ENCODE peak calls at places on chromosomes 11 and 22, in seven cellular contexts. T is right lobe of liver, V is fibroblast of lung, S is AG04450, G is brain microvascular endothelial cell, W is heart right ventricle, N is psoas muscle. I is an unnamed sample. For H3K27me3, the result is how much of the 10 kb centered on the place peaks cover.

GRCh38 chr11:67486481-67487195 is 3.8 kb downstream of the AIP start:
- DNase-seq in G (no peak), S (no peak), N (no peak), W (no peak), V (no peak), T (no peak), I (peak)

GRCh38 chr11:112012877-112013276 is 12.3 kb upstream of the DLAT start:
- DNase-seq in W (no peak), N (no peak), T (no peak), V (peak), S (no peak), G (peak), I (no peak)

GRCh38 chr22:21009638-21010425 is 5.1 kb upstream of the P2RX6 start:
- DNase-seq in V (peak), W (no peak), S (no peak), G (peak), T (no peak), N (no peak), I (no peak)

GRCh38 chr11:69435161-69435990 is 46.1 kb upstream of the LINC01488 start:
- DNase-seq in V (no peak), G (no peak), T (no peak), N (no peak), S (no peak), W (no peak), I (peak)

GRCh38 chr11:100827934-100828661 is 141.0 kb downstream of the ARHGAP42 start:
- DNase-seq in T (no peak), N (no peak), W (no peak), G (peak), V (peak), S (peak), I (no peak)

GRCh38 chr11:47259178-47259977 is 1.6 kb downstream of the NR1H3 start:
- DNase-seq in V (peak), N (peak), T (no peak), W (no peak), S (no peak), G (no peak), I (peak)

GRCh38 chr22:49999901-50000586 is 12.5 kb downstream of the IL17REL start:
- DNase-seq in W (no peak), G (no peak), N (peak), S (no peak), T (no peak), V (no peak), I (peak)

GRCh38 chr11:64064374-64065140 is 28.8 kb downstream of the FLRT1 start:
- DNase-seq in W (no peak), N (peak), V (no peak), T (no peak), S (no peak), G (no peak), I (no peak)

GRCh38 chr11:42175203-42175602 is 715.8 kb upstream of the LRRC4C start:
- DNase-seq in S (no peak), V (peak), G (peak), N (no peak), T (no peak), W (no peak), I (no peak)

GRCh38 chr11:18054511-18055103 is 8.5 kb upstream of the TPH1 start:
- DNase-seq in V (no peak), N (no peak), T (no peak), W (no peak), G (no peak), S (no peak), I (no peak)

GRCh38 chr11:13663631-13664071 is 4.8 kb upstream of the FAR1 start:
- DNase-seq in T (no peak), V (peak), S (no peak), G (peak), N (no peak), W (no peak), I (no peak)

GRCh38 chr22:32533265-32534068 is 58.9 kb downstream of the FBXO7 start:
- DNase-seq in V (peak), T (no peak), G (peak), N (no peak), W (no peak), S (no peak), I (no peak)

GRCh38 chr11:129435499-129436245 is 60.0 kb downstream of the BARX2 start:
- DNase-seq in S (no peak), W (no peak), G (no peak), N (no peak), V (no peak), T (no peak), I (no peak)

GRCh38 chr11:73159981-73160777 is 18.1 kb upstream of the FCHSD2 start:
- DNase-seq in T (no peak), W (no peak), G (no peak), N (no peak), V (no peak), S (no peak), I (no peak)

GRCh38 chr11:111788051-111788450 is 21.9 kb upstream of the PPP2R1B start:
- DNase-seq in G (no peak), V (no peak), S (no peak), N (peak), T (peak), W (peak), I (no peak)

DNA sequence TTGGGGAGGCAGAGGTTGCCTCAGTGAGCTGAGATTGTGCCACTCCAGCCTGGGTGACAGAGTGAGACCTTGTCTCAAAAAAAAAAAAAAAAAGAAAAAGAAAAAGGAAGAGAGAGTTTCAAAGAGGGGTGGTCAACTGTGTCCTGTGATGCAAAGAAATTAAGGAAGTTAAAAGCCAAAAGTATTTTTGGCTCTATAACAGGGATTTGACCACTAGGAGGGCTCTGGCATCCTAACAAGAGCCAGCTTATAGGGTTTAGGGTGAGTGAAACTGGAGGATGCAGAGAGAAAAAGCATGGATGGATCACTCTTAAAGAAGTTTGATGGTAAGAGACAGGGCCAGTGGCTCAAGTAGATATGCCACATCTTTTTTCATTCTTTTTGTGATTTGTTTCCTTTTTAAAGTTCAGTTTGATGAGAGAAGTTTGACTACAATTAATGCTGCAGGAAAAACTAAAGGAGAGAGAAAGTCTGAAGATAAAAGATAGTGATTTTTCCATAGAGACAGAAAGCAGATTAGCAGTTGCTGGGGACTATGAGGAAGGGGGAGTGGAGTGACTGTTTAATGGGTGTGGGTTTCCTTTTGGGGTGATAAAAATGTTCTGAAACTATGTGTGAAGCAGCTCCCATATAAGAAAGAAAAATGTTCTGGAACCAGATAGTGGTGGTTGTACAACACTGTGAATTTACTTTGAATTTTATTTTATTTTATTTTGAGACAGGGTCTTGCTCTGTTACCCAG is 11.1 kb upstream of the MICAL2 start:
- DNase-seq in N (no peak), S (no peak), G (no peak), V (no peak), W (no peak), T (no peak), I (no peak)
- TF ChIP-seq CTCF in N (no peak), S (peak), G (peak), V (no peak), W (no peak), T (no peak), I (no peak)

GRCh38 chr11:1471736-1472135 is 14.8 kb downstream of the MOB2 start:
- DNase-seq in S (no peak), G (no peak), W (no peak), T (peak), N (no peak), V (no peak), I (peak)
- H3K4me3 ChIP-seq in S (no peak), G (no peak), W (no peak), T (no peak), N (no peak), V (no peak), I (no peak)

GRCh38 chr22:37069719-37070118 is 18.2 kb downstream of the KCTD17 start:
- DNase-seq in G (no peak), W (no peak), S (no peak), T (no peak), N (no peak), V (no peak), I (no peak)

GRCh38 chr22:37070334-37070733 is 18.8 kb downstream of the KCTD17 start:
- DNase-seq in S (no peak), V (no peak), N (no peak), G (no peak), T (no peak), W (no peak), I (no peak)

GRCh38 chr22:37070744-37071143 is 19.2 kb downstream of the KCTD17 start:
- DNase-seq in S (no peak), V (no peak), W (no peak), G (no peak), T (no peak), N (no peak), I (no peak)

GRCh38 chr22:37069319-37069718 is 17.8 kb downstream of the KCTD17 start:
- DNase-seq in W (no peak), V (no peak), T (no peak), N (no peak), G (no peak), S (no peak), I (no peak)

GRCh38 chr22:37068859-37069258 is 17.3 kb downstream of the KCTD17 start:
- DNase-seq in S (no peak), N (no peak), V (no peak), G (no peak), T (no peak), W (no peak), I (no peak)
- H3K27me3 ChIP-seq in S (under half), N (under half), V (under half), G (under half), T (under half), W (under half), I (under half)

GRCh38 chr11:65113361-65113756 is 1.7 kb downstream of the TM7SF2 start:
- DNase-seq in G (no peak), T (no peak), N (no peak), S (no peak), V (peak), W (no peak), I (no peak)

GRCh38 chr11:65112226-65112550 is 516 bp downstream of the TM7SF2 start:
- DNase-seq in T (no peak), N (no peak), S (no peak), G (no peak), W (no peak), V (no peak), I (no peak)

GRCh38 chr11:65111537-65112225 is at the start of gene TM7SF2:
- DNase-seq in T (peak), V (peak), N (peak), S (peak), G (peak), W (peak), I (peak)

GRCh38 chr11:65113839-65114238 is 2.2 kb downstream of the TM7SF2 start:
- DNase-seq in S (no peak), N (no peak), W (no peak), G (no peak), V (no peak), T (no peak), I (no peak)

GRCh38 chr11:65112551-65113360 is 1.1 kb downstream of the TM7SF2 start:
- DNase-seq in T (peak), S (no peak), N (peak), G (no peak), W (peak), V (peak), I (peak)
- TF ChIP-seq CTCF in T (peak), S (peak), N (peak), G (peak), W (peak), V (peak), I (peak)

GRCh38 chr22:46734830-46735453 is 3.1 kb downstream of the CERK start:
- DNase-seq in S (no peak), V (no peak), N (no peak), W (no peak), T (peak), G (no peak), I (peak)
- H3K4me3 ChIP-seq in S (no peak), V (no peak), N (peak), W (no peak), T (no peak), G (no peak), I (peak)

DNA sequence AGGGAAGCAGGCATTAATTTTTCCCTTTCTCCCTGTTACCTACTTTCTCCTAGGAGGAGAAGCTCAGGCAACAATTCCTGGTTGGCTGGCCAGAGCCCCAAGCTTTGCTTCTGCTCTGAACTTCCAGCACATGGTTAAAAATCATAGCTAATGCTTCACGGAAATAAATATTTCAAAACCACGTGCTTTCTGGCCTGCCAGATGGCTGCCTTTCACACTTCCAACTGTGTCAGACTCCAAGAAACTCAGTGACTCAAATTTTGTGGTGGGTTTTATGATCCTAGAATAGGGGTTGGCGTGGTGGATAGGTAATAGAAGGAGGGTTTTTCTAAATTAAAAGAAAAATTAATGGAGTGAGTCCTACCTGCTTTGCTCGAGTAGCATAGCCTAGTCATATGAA is 58.5 kb downstream of the SC5D start:
- DNase-seq in S (no peak), W (no peak), T (no peak), V (no peak), N (no peak), G (no peak), I (no peak)
- H3K27me3 ChIP-seq in S (under half), W (under half), T (under half), V (under half), N (under half), G (under half), I (under half)

GRCh38 chr22:35477911-35478582 is 62.6 kb upstream of the RASD2 start:
- DNase-seq in V (peak), N (peak), W (peak), G (peak), S (peak), T (no peak), I (no peak)
- TF ChIP-seq CTCF in V (no peak), N (no peak), W (no peak), G (no peak), S (no peak), T (no peak), I (no peak)

DNA sequence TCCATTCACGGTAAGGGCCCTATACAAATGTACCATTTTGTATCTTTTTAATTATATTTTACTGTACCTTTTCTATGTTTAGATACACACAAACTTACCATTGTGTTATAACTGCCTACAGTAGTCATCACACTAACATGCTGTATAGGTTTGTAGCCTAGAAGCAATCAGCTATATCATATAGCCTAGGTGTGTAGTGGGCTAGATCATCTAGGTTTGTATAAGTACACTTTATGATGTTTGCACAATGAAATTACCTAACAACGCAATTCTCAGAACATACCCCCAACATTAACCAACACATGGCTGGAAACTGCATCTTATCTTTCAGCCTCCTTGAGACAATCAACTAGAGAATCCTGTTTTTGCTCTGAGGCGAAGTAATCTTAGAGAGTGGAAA is 60.1 kb upstream of the MTMR2 start:
- DNase-seq in T (no peak), W (no peak), N (no peak), G (no peak), S (no peak), V (no peak), I (no peak)
- H3K4me3 ChIP-seq in T (no peak), W (no peak), N (no peak), G (no peak), S (no peak), V (no peak), I (no peak)

GRCh38 chr11:2812371-2812991 is 73.1 kb downstream of the CDKN1C start:
- DNase-seq in N (peak), W (peak), V (no peak), S (no peak), T (no peak), G (no peak), I (peak)
- H3K27me3 ChIP-seq in N (under half), W (under half), V (under half), S (under half), T (under half), G (under half), I (under half)

I was measured in lower lobe of right lung.